ENCODE peak calls at places on chromosomes 7 and 10, in nine cellular contexts. E is activated naive CD4-positive, alpha-beta T cell treated with anti-CD3 and anti-CD28 coated beads for 36 hours; H is glomerular endothelial cell; K is RCC 7860; S is GM20000; W is GM18507; Z is amniotic stem cell; N is NCI-H1105; Q is psoas muscle. T is an unnamed sample.

GRCh38 chr7:158355456-158356065 is 232.1 kb downstream of the PTPRN2 start:
- DNase-seq in E (no peak), H (no peak), K (no peak), S (no peak), W (no peak), Z (no peak), N (no peak), Q (no peak), T (no peak)

GRCh38 chr7:70458195-70458695 is 673.7 kb upstream of the GALNT17 start:
- DNase-seq in E (no peak), H (no peak), K (no peak), S (no peak), W (no peak), Z (no peak), N (peak; percentile 5), Q (no peak), T (no peak)

GRCh38 chr7:43653466-43653865 is 70.6 kb downstream of the STK17A start:
- DNase-seq in E (no peak), H (no peak), K (no peak), S (no peak), W (no peak), Z (no peak), N (no peak), Q (no peak), T (no peak)

GRCh38 chr7:70793060-70793459 is 338.9 kb upstream of the GALNT17 start:
- DNase-seq in E (no peak), H (no peak), K (no peak), S (no peak), W (no peak), Z (no peak), N (no peak), Q (no peak), T (no peak)

GRCh38 chr7:8214162-8214897 is 47.6 kb downstream of the ICA1 start:
- DNase-seq in E (no peak), H (no peak), K (no peak), S (no peak), W (no peak), Z (no peak), N (no peak), Q (no peak), T (no peak)

GRCh38 chr7:153402721-153403541 is 643.4 kb downstream of the ACTR3B start:
- DNase-seq in E (no peak), H (no peak), K (no peak), S (no peak), W (no peak), Z (no peak), N (no peak), Q (no peak), T (no peak)

GRCh38 chr7:130939285-130940095 is 205.5 kb upstream of the KLF14 start:
- DNase-seq in E (no peak), H (no peak), K (no peak), S (no peak), W (no peak), Z (no peak), N (no peak), Q (no peak), T (no peak)

GRCh38 chr10:132162590-132163277 is 24.0 kb upstream of the DPYSL4 start:
- DNase-seq in E (no peak), H (no peak), K (no peak), S (no peak), W (no peak), Z (no peak), N (no peak), Q (peak; percentile 19), T (no peak)

GRCh38 chr7:138902156-138902555 is 79.0 kb downstream of the KIAA1549 start:
- DNase-seq in E (peak; percentile 38), H (no peak), K (no peak), S (no peak), W (no peak), Z (no peak), N (no peak), Q (no peak), T (no peak)

GRCh38 chr10:23368816-23369640 is 24.4 kb upstream of the C10orf67 start:
- DNase-seq in E (peak; percentile 24), H (no peak), K (peak; percentile 42), S (peak; percentile 43), W (peak; percentile 64), Z (no peak), N (no peak), Q (no peak), T (no peak)

GRCh38 chr10:7957591-7957990 is 96.9 kb upstream of the GATA3 start:
- DNase-seq in E (no peak), H (no peak), K (no peak), S (no peak), W (no peak), Z (no peak), N (no peak), Q (no peak), T (no peak)

GRCh38 chr7:19744075-19744474 is 29.3 kb downstream of the TMEM196 start:
- DNase-seq in E (no peak), H (no peak), K (no peak), S (no peak), W (no peak), Z (no peak), N (no peak), Q (no peak), T (no peak)

GRCh38 chr10:98390406-98390805 is 24.6 kb downstream of the PYROXD2 start:
- DNase-seq in E (no peak), H (no peak), K (no peak), S (no peak), W (no peak), Z (no peak), N (no peak), Q (no peak), T (no peak)

GRCh38 chr7:12949060-12950045 is 261.9 kb downstream of the ARL4A start:
- DNase-seq in E (no peak), H (no peak), K (no peak), S (no peak), W (no peak), Z (no peak), N (no peak), Q (no peak), T (no peak)

GRCh38 chr7:114889646-114890285 is 32.1 kb upstream of the MDFIC start:
- DNase-seq in E (peak; percentile 35), H (peak; percentile 68), K (peak; percentile 95), S (no peak), W (no peak), Z (peak; percentile 90), N (no peak), Q (no peak), T (no peak)

GRCh38 chr10:119022846-119023552 is 6.5 kb upstream of the NANOS1 start:
- DNase-seq in E (no peak), H (no peak), K (peak; percentile 77), S (no peak), W (no peak), Z (no peak), N (no peak), Q (no peak), T (no peak)

GRCh38 chr10:89867964-89868363 is 166.6 kb downstream of the KIF20B start:
- DNase-seq in E (no peak), H (no peak), K (no peak), S (no peak), W (no peak), Z (no peak), N (no peak), Q (no peak), T (no peak)

GRCh38 chr10:76430330-76430729 is 998.9 kb downstream of the LRMDA start:
- DNase-seq in E (no peak), H (no peak), K (no peak), S (no peak), W (no peak), Z (no peak), N (no peak), Q (no peak), T (no peak)

GRCh38 chr10:112039823-112040222 is 143.7 kb downstream of the GPAM start:
- DNase-seq in E (no peak), H (no peak), K (no peak), S (no peak), W (no peak), Z (no peak), N (no peak), Q (no peak), T (no peak)

GRCh38 chr10:70956029-70956759 is 67.8 kb upstream of the PCBD1 start:
- DNase-seq in E (no peak), H (no peak), K (no peak), S (no peak), W (no peak), Z (no peak), N (no peak), Q (no peak), T (no peak)

GRCh38 chr10:3779146-3779707 is 5.8 kb downstream of the KLF6 start:
- DNase-seq in E (no peak), H (no peak), K (peak; percentile 39), S (no peak), W (no peak), Z (no peak), N (no peak), Q (no peak), T (no peak)

GRCh38 chr7:2522780-2523433 is 3.3 kb downstream of the LFNG start:
- DNase-seq in E (peak; percentile 72), H (no peak), K (peak; percentile 79), S (no peak), W (no peak), Z (no peak), N (no peak), Q (no peak), T (no peak)

GRCh38 chr7:120097020-120097419 is 176.0 kb upstream of the KCND2 start:
- DNase-seq in E (no peak), H (no peak), K (no peak), S (no peak), W (no peak), Z (no peak), N (no peak), Q (no peak), T (no peak)

GRCh38 chr10:8138471-8138870 is 84.0 kb downstream of the GATA3 start:
- DNase-seq in E (no peak), H (no peak), K (peak; percentile 68), S (no peak), W (no peak), Z (no peak), N (no peak), Q (no peak), T (no peak)

GRCh38 chr7:47091141-47091540 is 490.8 kb downstream of the TNS3 start:
- DNase-seq in E (no peak), H (no peak), K (peak; percentile 69), S (no peak), W (no peak), Z (no peak), N (no peak), Q (no peak), T (no peak)

GRCh38 chr7:37815969-37816371 is 32.4 kb upstream of the NME8 start:
- DNase-seq in E (no peak), H (no peak), K (no peak), S (peak; percentile 41), W (peak; percentile 23), Z (no peak), N (no peak), Q (no peak), T (no peak)

GRCh38 chr7:15580604-15581351 is 19.0 kb upstream of the AGMO start:
- DNase-seq in E (no peak), H (no peak), K (no peak), S (no peak), W (no peak), Z (no peak), N (no peak), Q (no peak), T (no peak)

GRCh38 chr7:12685550-12685949 is 1.9 kb upstream of the ARL4A start:
- DNase-seq in E (peak; percentile 49), H (no peak), K (no peak), S (no peak), W (no peak), Z (no peak), N (no peak), Q (no peak), T (peak; percentile 7)

GRCh38 chr7:67392596-67393438 is 396.2 kb downstream of the TYW1 start:
- DNase-seq in E (no peak), H (no peak), K (no peak), S (no peak), W (no peak), Z (no peak), N (no peak), Q (no peak), T (no peak)

GRCh38 chr7:27647052-27647451 is 15.6 kb downstream of the HIBADH start:
- DNase-seq in E (no peak), H (no peak), K (peak; percentile 82), S (no peak), W (no peak), Z (no peak), N (no peak), Q (no peak), T (no peak)

GRCh38 chr7:31439165-31439564 is 74.7 kb upstream of the ITPRID1 start:
- DNase-seq in E (no peak), H (no peak), K (no peak), S (no peak), W (no peak), Z (no peak), N (no peak), Q (no peak), T (no peak)

T was measured in thoracic aorta.